ENCODE peak calls at places on chromosomes 7 and 10, in four cellular contexts. One of them, this sample, is unnamed.

GRCh38 chr7:158110034-158110590 is 477.5 kb downstream of the PTPRN2 start:
- DNase-seq in astrocyte of the spinal cord: no peak
- DNase-seq in AG04450: no peak
- DNase-seq in mammary epithelial cell: no peak
- DNase-seq in this sample: no peak

GRCh38 chr10:129993621-129994020 is 29.5 kb upstream of the EBF3 start:
- DNase-seq in astrocyte of the spinal cord: no peak
- DNase-seq in mammary epithelial cell: peak; percentile 19
- DNase-seq in AG04450: no peak
- DNase-seq in this sample: peak; percentile 89

GRCh38 chr10:62005687-62006086 is 104.2 kb downstream of the ARID5B start:
- DNase-seq in astrocyte of the spinal cord: no peak
- DNase-seq in AG04450: no peak
- DNase-seq in mammary epithelial cell: no peak
- DNase-seq in this sample: no peak

GRCh38 chr7:137989127-137989526 is 12.8 kb downstream of the CREB3L2 start:
- DNase-seq in AG04450: no peak
- DNase-seq in astrocyte of the spinal cord: no peak
- DNase-seq in mammary epithelial cell: no peak
- DNase-seq in this sample: no peak

GRCh38 chr7:96238976-96239766 is 82.7 kb downstream of the SLC25A13 start:
- DNase-seq in astrocyte of the spinal cord: peak; percentile 22
- DNase-seq in AG04450: no peak
- DNase-seq in mammary epithelial cell: peak; percentile 53
- DNase-seq in this sample: no peak

GRCh38 chr10:88076027-88076880 is 212.8 kb downstream of the PTEN start:
- DNase-seq in mammary epithelial cell: no peak
- DNase-seq in astrocyte of the spinal cord: peak; percentile 20
- DNase-seq in AG04450: no peak
- DNase-seq in this sample: no peak

GRCh38 chr7:111329367-111330234 is 232.7 kb downstream of the IMMP2L start:
- DNase-seq in mammary epithelial cell: no peak
- DNase-seq in AG04450: no peak
- DNase-seq in astrocyte of the spinal cord: no peak
- DNase-seq in this sample: peak; percentile 48

GRCh38 chr7:100515072-100515532 is 23.9 kb upstream of the AGFG2 start:
- DNase-seq in mammary epithelial cell: peak; percentile 34
- DNase-seq in astrocyte of the spinal cord: peak; percentile 44
- DNase-seq in AG04450: no peak
- DNase-seq in this sample: peak; percentile 48

GRCh38 chr10:30219977-30220751 is 128.9 kb downstream of the MTPAP start:
- DNase-seq in mammary epithelial cell: peak; percentile 63
- DNase-seq in astrocyte of the spinal cord: no peak
- DNase-seq in AG04450: no peak
- DNase-seq in this sample: no peak

GRCh38 chr10:69645296-69645665 is 15.2 kb downstream of the FAM241B start:
- DNase-seq in mammary epithelial cell: no peak
- DNase-seq in astrocyte of the spinal cord: no peak
- DNase-seq in AG04450: no peak
- DNase-seq in this sample: no peak

GRCh38 chr7:39709768-39710291 is 86.5 kb downstream of the RALA start:
- DNase-seq in astrocyte of the spinal cord: peak; percentile 69
- DNase-seq in AG04450: peak; percentile 85
- DNase-seq in mammary epithelial cell: no peak
- DNase-seq in this sample: peak; percentile 47

GRCh38 chr10:27890971-27891370 is 107.9 kb downstream of the ODAD2 start:
- DNase-seq in astrocyte of the spinal cord: no peak
- DNase-seq in AG04450: no peak
- DNase-seq in mammary epithelial cell: no peak
- DNase-seq in this sample: no peak

GRCh38 chr10:17835688-17836087 is 26.5 kb downstream of the MRC1 start:
- DNase-seq in mammary epithelial cell: peak; percentile 82
- DNase-seq in astrocyte of the spinal cord: peak; percentile 78
- DNase-seq in AG04450: peak; percentile 58
- DNase-seq in this sample: peak; percentile 94

GRCh38 chr7:28953628-28954027 is 4.5 kb downstream of the TRIL start:
- DNase-seq in AG04450: no peak
- DNase-seq in astrocyte of the spinal cord: peak; percentile 59
- DNase-seq in mammary epithelial cell: no peak
- DNase-seq in this sample: no peak

GRCh38 chr10:121426307-121426706 is 171.9 kb downstream of the FGFR2 start:
- DNase-seq in astrocyte of the spinal cord: no peak
- DNase-seq in mammary epithelial cell: no peak
- DNase-seq in AG04450: no peak
- DNase-seq in this sample: no peak

GRCh38 chr7:117068511-117069155 is 115.3 kb downstream of the ST7 start:
- DNase-seq in AG04450: no peak
- DNase-seq in astrocyte of the spinal cord: no peak
- DNase-seq in mammary epithelial cell: no peak
- DNase-seq in this sample: no peak

GRCh38 chr7:50531401-50531906 is 33.8 kb downstream of the DDC start:
- DNase-seq in mammary epithelial cell: peak; percentile 92
- DNase-seq in AG04450: no peak
- DNase-seq in astrocyte of the spinal cord: peak; percentile 38
- DNase-seq in this sample: no peak

GRCh38 chr10:49106451-49106850 is 8.9 kb downstream of the VSTM4 start:
- DNase-seq in astrocyte of the spinal cord: no peak
- DNase-seq in AG04450: no peak
- DNase-seq in mammary epithelial cell: no peak
- DNase-seq in this sample: no peak

GRCh38 chr7:12712236-12712635 is 24.8 kb downstream of the ARL4A start:
- DNase-seq in astrocyte of the spinal cord: no peak
- DNase-seq in mammary epithelial cell: no peak
- DNase-seq in AG04450: no peak
- DNase-seq in this sample: no peak

GRCh38 chr10:78082636-78083035 is 49.0 kb downstream of the RPS24 start:
- DNase-seq in AG04450: no peak
- DNase-seq in mammary epithelial cell: no peak
- DNase-seq in astrocyte of the spinal cord: no peak
- DNase-seq in this sample: no peak

GRCh38 chr10:3892440-3893101 is 107.6 kb upstream of the KLF6 start:
- DNase-seq in AG04450: no peak
- DNase-seq in astrocyte of the spinal cord: no peak
- DNase-seq in mammary epithelial cell: peak; percentile 42
- DNase-seq in this sample: no peak

GRCh38 chr7:130901209-130901783 is 167.3 kb upstream of the KLF14 start:
- DNase-seq in AG04450: peak; percentile 92
- DNase-seq in mammary epithelial cell: peak; percentile 96
- DNase-seq in astrocyte of the spinal cord: peak; percentile 95
- DNase-seq in this sample: peak; percentile 87

DNA sequence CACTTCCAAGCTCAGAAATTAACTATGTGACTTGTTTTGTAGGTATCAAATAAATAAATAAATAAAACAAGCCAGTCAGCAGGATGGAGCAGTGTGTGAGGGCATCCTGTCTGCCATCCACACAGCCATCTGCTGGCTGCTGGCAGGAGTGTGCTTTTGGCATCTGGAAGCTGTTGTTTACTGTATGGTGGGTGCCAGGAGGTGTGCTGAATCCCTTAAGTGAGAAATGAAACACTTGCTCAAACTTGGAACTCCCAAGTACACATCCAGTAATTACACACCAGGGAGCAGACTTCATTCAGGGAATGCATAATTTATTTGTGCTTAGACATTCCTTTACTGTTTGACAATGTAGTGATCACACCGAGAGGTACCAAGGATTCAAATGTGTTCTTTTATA is 16.9 kb upstream of the TAX1BP1 start:
- DNase-seq in astrocyte of the spinal cord: peak; percentile 9
- DNase-seq in mammary epithelial cell: peak; percentile 40
- DNase-seq in AG04450: no peak
- DNase-seq in this sample: no peak
- TF ChIP-seq CTCF in astrocyte of the spinal cord: peak; percentile 30
- TF ChIP-seq CTCF in mammary epithelial cell: peak; percentile 43
- TF ChIP-seq CTCF in AG04450: no peak
- TF ChIP-seq CTCF in this sample: peak; percentile 40

DNA sequence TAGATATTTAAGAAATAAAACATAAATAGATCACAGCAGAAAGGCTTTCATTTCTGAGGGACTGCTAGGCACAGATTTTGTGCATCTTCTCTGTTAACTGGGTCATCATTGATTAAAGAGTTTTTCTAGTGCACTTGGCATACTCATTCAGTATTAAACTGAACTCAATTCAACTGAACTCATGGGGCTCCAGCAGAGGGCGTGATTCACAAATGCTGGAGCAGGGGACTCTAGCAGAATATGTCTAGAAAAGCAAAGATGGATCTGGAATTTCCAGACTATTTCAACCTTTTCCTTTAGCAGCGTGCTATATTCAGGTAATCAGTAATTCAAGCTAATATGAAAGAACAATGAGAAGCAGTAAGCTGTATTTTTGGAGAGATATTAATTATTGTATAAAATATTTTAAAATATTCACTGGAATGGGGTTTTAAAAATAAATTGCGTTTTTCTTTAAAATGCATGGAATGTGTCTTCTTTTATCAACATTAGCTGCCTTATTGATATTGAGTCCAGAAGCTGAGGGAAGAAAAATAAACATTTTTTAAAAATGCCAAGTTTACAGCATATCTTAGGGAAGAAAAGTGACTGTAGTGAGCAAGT is 296.8 kb upstream of the CACNA2D1 start:
- DNase-seq in astrocyte of the spinal cord: peak; percentile 66
- DNase-seq in mammary epithelial cell: peak; percentile 40
- DNase-seq in AG04450: no peak
- DNase-seq in this sample: peak; percentile 61
- TF ChIP-seq CTCF in astrocyte of the spinal cord: peak; percentile 85
- TF ChIP-seq CTCF in mammary epithelial cell: peak; percentile 82
- TF ChIP-seq CTCF in AG04450: peak; percentile 87
- TF ChIP-seq CTCF in this sample: peak; percentile 90

DNA sequence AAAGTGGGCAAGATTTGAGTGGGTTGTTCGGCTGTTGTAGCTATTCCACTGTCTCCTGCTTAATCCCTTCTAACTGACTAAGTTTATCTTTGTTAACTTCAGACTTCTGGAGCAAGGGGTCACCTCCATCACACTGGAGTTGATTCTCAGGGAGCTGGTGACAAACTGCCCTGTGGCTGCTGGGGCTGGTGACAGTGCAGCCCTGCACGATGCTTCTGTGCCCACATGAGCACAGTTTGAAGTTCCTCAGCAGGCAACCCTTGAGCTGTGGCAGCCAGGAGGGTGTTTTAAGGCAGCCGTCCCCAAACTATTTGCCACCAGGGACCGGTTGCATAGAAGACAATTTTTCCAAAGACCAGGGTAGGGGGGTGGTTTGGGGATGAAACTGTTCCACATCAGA is 40.6 kb downstream of the ADRB1 start:
- DNase-seq in astrocyte of the spinal cord: no peak
- DNase-seq in AG04450: no peak
- DNase-seq in mammary epithelial cell: no peak
- DNase-seq in this sample: no peak
- TF ChIP-seq CTCF in astrocyte of the spinal cord: no peak
- TF ChIP-seq CTCF in AG04450: no peak
- TF ChIP-seq CTCF in mammary epithelial cell: no peak
- TF ChIP-seq CTCF in this sample: no peak

GRCh38 chr7:156654511-156655231 is 14.1 kb downstream of the RNF32 start:
- DNase-seq in astrocyte of the spinal cord: no peak
- DNase-seq in AG04450: no peak
- DNase-seq in mammary epithelial cell: no peak
- DNase-seq in this sample: no peak

GRCh38 chr7:156651472-156651871 is 10.9 kb downstream of the RNF32 start:
- DNase-seq in AG04450: no peak
- DNase-seq in mammary epithelial cell: no peak
- DNase-seq in astrocyte of the spinal cord: no peak
- DNase-seq in this sample: no peak

GRCh38 chr7:156655232-156655628 is 14.7 kb downstream of the RNF32 start:
- DNase-seq in mammary epithelial cell: no peak
- DNase-seq in astrocyte of the spinal cord: no peak
- DNase-seq in AG04450: no peak
- DNase-seq in this sample: no peak

GRCh38 chr7:156652886-156653568 is 12.5 kb downstream of the RNF32 start:
- DNase-seq in mammary epithelial cell: peak; percentile 20
- DNase-seq in AG04450: no peak
- DNase-seq in astrocyte of the spinal cord: peak; percentile 15
- DNase-seq in this sample: peak; percentile 38

DNA sequence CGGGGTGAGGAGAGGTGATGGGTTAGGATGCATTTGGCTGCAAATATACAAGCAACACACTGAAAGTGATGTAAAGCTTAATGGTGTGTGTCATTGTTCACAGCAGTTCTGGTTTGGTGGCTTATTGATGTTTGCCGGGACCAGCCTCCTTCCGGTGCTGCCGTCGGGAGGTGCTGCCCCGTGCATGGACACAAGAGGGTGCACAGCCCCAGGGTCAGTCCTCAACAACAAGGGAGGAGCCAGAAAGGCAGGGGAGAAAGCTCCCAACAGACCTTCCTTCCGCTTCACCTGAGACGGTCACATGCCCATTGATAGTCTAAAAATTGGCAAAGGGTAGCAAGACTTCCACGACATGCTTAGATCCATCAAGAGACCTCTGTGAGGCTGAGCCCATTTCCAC is 9.5 kb downstream of the RNF32 start:
- DNase-seq in AG04450: no peak
- DNase-seq in astrocyte of the spinal cord: no peak
- DNase-seq in mammary epithelial cell: no peak
- DNase-seq in this sample: peak; percentile 7
- TF ChIP-seq CTCF in AG04450: peak; percentile 39
- TF ChIP-seq CTCF in astrocyte of the spinal cord: peak; percentile 52
- TF ChIP-seq CTCF in mammary epithelial cell: peak; percentile 34
- TF ChIP-seq CTCF in this sample: peak; percentile 60

GRCh38 chr10:89221919-89222318 is 14.8 kb upstream of the CH25H start:
- DNase-seq in astrocyte of the spinal cord: no peak
- DNase-seq in mammary epithelial cell: no peak
- DNase-seq in AG04450: no peak
- DNase-seq in this sample: no peak

GRCh38 chr10:89228962-89229361 is 21.8 kb upstream of the CH25H start:
- DNase-seq in astrocyte of the spinal cord: no peak
- DNase-seq in AG04450: no peak
- DNase-seq in mammary epithelial cell: no peak
- DNase-seq in this sample: no peak

GRCh38 chr10:89228136-89228535 is 21.0 kb upstream of the CH25H start:
- DNase-seq in AG04450: no peak
- DNase-seq in mammary epithelial cell: no peak
- DNase-seq in astrocyte of the spinal cord: no peak
- DNase-seq in this sample: no peak

GRCh38 chr10:89219512-89220218 is 12.5 kb upstream of the CH25H start:
- DNase-seq in AG04450: no peak
- DNase-seq in astrocyte of the spinal cord: no peak
- DNase-seq in mammary epithelial cell: no peak
- DNase-seq in this sample: no peak

GRCh38 chr10:89224697-89225443 is 17.8 kb upstream of the CH25H start:
- DNase-seq in AG04450: no peak
- DNase-seq in mammary epithelial cell: no peak
- DNase-seq in astrocyte of the spinal cord: no peak
- DNase-seq in this sample: no peak
- TF ChIP-seq CTCF in AG04450: no peak
- TF ChIP-seq CTCF in mammary epithelial cell: no peak
- TF ChIP-seq CTCF in astrocyte of the spinal cord: peak; percentile 41
- TF ChIP-seq CTCF in this sample: no peak

This sample was measured in HFFc6.